ENCODE peak calls at places on chromosomes 11 and 22, in four cellular contexts. H, T, X and E are unnamed samples.

GRCh38 chr11:63766501-63767270 is 1.9 kb downstream of the ZFTA start:
- DNase-seq in T (peak), X (no peak), H (no peak), E (no peak)

GRCh38 chr11:1340111-1340510 is 30.7 kb upstream of the TOLLIP start:
- DNase-seq in X (peak), H (no peak), T (no peak), E (no peak)

GRCh38 chr22:36406721-36407120 is 19.0 kb upstream of the MYH9 start:
- DNase-seq in X (no peak), H (no peak), T (no peak), E (no peak)

GRCh38 chr22:46878549-46878948 is 116.1 kb downstream of the TBC1D22A start:
- DNase-seq in T (no peak), X (no peak), H (no peak), E (no peak)

GRCh38 chr11:75443043-75443442 is 10.0 kb upstream of the KLHL35 start:
- DNase-seq in H (no peak), T (no peak), X (no peak), E (no peak)

GRCh38 chr11:23957309-23957708 is 539.5 kb upstream of the LUZP2 start:
- DNase-seq in T (no peak), X (no peak), H (no peak), E (no peak)

GRCh38 chr11:44309483-44310197 is at the start of gene ALX4:
- DNase-seq in H (no peak), T (no peak), X (peak), E (peak)

GRCh38 chr11:24820541-24820940 is 323.7 kb downstream of the LUZP2 start:
- DNase-seq in X (no peak), T (no peak), H (no peak), E (no peak)

GRCh38 chr22:16774911-16775529 is 50.2 kb downstream of the XKR3 start:
- DNase-seq in H (no peak), X (no peak), T (no peak), E (no peak)

GRCh38 chr22:37633082-37633692 is 6.3 kb upstream of the SH3BP1 start:
- DNase-seq in T (no peak), X (no peak), H (peak), E (no peak)

DNA sequence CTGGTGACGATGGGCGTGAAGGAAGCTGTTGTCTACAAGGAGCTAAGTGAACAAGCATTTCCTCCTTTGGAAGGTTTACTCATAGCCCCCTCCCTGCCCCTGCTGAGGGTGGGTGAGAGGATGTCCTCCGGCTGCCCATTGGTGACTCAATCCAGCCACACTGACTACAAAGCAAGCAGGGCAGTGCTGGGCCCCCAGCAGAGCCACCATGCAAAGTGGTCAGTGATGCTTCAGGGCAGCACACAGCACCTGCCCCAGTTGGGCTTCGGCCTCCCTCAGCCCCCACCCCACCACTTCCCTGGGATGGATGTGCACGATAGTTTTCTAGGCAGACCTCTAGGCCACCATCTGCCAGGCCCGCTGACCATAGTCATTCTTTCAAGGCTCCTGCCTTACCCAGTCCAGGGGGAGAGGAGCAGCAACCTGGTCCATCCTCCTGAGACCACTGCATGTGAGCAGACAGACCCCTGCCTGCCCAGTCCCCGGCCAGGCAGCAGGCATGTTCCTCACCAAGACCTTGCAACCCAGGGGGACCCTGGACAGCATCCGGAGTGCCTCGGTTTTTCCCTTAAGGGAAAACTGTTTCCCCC is 125.1 kb downstream of the BCR start:
- DNase-seq in T (no peak), H (no peak), X (no peak), E (no peak)
- TF ChIP-seq SUZ12 in T (no peak), H (no peak), X (no peak), E (no peak)

GRCh38 chr11:119726150-119726553 is 2.8 kb downstream of the NECTIN1 start:
- DNase-seq in T (no peak), X (peak), H (no peak), E (no peak)

GRCh38 chr11:119728651-119729580 is at the start of gene NECTIN1:
- DNase-seq in H (no peak), X (peak), T (peak), E (peak)

GRCh38 chr11:119728226-119728626 is 774 bp downstream of the NECTIN1 start:
- DNase-seq in H (no peak), T (no peak), X (no peak), E (no peak)

GRCh38 chr11:119726585-119727522 is 2.1 kb downstream of the NECTIN1 start:
- DNase-seq in T (no peak), X (peak), H (no peak), E (peak)

GRCh38 chr11:119727523-119728081 is 1.4 kb downstream of the NECTIN1 start:
- DNase-seq in H (no peak), X (peak), T (no peak), E (no peak)
- H3K9ac ChIP-seq in H (peak), X (no peak), T (peak), E (peak)

GRCh38 chr11:128919192-128919591 is 23.5 kb downstream of the TP53AIP1 start:
- DNase-seq in T (no peak), H (no peak), X (no peak), E (no peak)

GRCh38 chr11:128915148-128915519 is 24.0 kb downstream of the KCNJ5 start:
- DNase-seq in H (no peak), X (no peak), T (no peak), E (no peak)

GRCh38 chr11:128916646-128917045 is 25.5 kb downstream of the KCNJ5 start:
- DNase-seq in T (no peak), H (no peak), X (no peak), E (no peak)

GRCh38 chr11:128916037-128916572 is 24.9 kb downstream of the KCNJ5 start:
- DNase-seq in T (no peak), H (no peak), X (no peak), E (no peak)

GRCh38 chr11:128917144-128917684 is 25.5 kb downstream of the TP53AIP1 start:
- DNase-seq in X (no peak), H (no peak), T (no peak), E (no peak)
- TF ChIP-seq YY1 in X (no peak), H (no peak), T (no peak), E (no peak)

DNA sequence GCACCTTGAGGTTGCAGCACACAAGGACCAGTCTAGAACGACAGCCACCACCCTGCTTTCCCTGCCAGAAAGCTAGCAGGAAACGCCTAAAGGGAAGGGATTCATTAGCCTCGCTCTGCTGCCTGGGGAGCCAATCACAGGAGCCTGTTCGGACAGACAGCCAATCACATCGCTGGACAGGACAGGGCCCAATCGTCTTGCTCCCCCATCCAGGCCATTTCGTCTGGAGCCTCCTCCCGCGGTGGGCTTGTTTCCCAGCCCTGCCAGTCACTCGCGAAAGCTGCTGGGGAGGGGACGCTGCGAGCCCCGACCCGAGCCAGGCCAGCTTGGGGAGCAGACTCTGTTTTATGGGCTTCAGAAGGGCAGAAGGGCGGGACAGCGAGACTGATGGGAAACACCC is 79.8 kb upstream of the NCAM1 start:
- DNase-seq in X (peak), T (no peak), H (no peak), E (no peak)
- TF ChIP-seq SUZ12 in X (no peak), T (no peak), H (no peak), E (no peak)

DNA sequence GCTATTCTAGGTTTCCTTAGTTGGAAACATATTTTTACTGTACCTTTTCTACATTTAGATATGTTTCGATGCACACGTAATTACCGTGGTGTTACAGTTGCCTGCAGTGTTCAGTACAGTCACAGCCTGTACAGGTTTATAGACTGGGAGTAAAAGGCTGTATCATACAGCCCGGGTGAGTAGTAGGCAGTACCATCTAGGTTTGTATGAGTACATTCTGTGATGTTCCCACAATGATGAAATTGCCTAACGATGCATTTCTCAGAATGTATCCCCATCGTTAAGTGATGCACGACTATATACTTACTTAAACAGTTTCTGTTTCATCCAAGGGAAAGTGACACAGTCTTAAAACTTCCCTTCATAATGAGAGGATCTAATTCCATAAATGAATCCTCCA is 13.1 kb upstream of the THY1 start:
- DNase-seq in X (no peak), T (no peak), H (no peak), E (no peak)
- H3K9ac ChIP-seq in X (no peak), T (no peak), H (no peak), E (no peak)

GRCh38 chr11:121717296-121717695 is 264.5 kb upstream of the SORL1-AS1 start:
- DNase-seq in T (no peak), X (no peak), H (no peak), E (no peak)

GRCh38 chr11:121714356-121714755 is 261.6 kb upstream of the SORL1-AS1 start:
- DNase-seq in X (no peak), H (no peak), T (no peak), E (no peak)

GRCh38 chr11:121711900-121712424 is 259.2 kb upstream of the SORL1-AS1 start:
- DNase-seq in X (no peak), H (no peak), T (peak), E (no peak)

GRCh38 chr11:121715395-121715794 is 262.6 kb upstream of the SORL1-AS1 start:
- DNase-seq in H (no peak), X (no peak), T (no peak), E (no peak)

GRCh38 chr11:121716060-121716459 is 263.3 kb upstream of the SORL1-AS1 start:
- DNase-seq in X (no peak), T (no peak), H (no peak), E (no peak)
- TF ChIP-seq YY1 in X (no peak), T (no peak), H (no peak), E (no peak)

GRCh38 chr22:33213383-33214075 is 155.3 kb upstream of the SYN3 start:
- DNase-seq in H (no peak), X (no peak), T (no peak), E (no peak)

GRCh38 chr22:33204408-33204807 is 146.2 kb upstream of the SYN3 start:
- DNase-seq in H (no peak), X (no peak), T (no peak), E (no peak)

DNA sequence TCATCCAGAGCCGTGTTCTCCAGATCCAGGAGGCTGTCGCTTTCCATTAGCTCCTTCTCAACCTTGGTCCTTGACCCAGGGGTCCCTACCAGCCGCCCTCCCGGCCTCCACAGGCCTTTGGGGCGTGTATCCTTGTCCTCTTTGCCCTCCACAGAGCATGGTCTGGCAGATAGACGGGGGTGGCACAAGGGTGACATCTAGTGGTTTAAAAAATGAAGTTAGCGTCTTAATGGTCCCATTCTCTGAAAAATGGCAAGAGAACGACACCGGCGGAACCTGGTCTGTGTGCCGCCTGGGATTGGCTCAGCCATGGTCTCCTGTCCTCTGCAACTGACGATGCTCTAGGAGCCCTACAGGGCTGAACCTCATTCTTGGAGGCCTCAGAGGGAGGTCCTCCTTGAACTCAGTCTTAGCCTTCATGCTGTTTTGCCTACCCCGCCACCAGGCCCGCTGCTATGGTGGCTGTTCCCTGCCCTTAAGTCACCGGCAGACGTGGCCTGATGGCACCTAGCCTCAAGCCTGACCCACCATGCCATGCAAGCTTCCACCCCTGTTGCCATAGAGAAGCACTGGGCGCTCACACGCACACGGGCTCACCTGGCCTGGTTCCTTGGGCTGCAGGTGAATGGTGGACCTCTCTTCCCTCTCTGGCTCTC is 152.1 kb upstream of the SYN3 start:
- DNase-seq in H (no peak), X (peak), T (peak), E (peak)
- TF ChIP-seq SUZ12 in H (no peak), X (no peak), T (no peak), E (no peak)

GRCh38 chr11:29773656-29774264 is 243.1 kb downstream of the KCNA4 start:
- DNase-seq in H (no peak), X (no peak), T (no peak), E (no peak)
- H3K9ac ChIP-seq in H (no peak), X (no peak), T (no peak), E (no peak)

GRCh38 chr11:12184696-12185095 is 74.3 kb downstream of the MICAL2 start:
- DNase-seq in T (no peak), X (no peak), H (no peak), E (no peak)

GRCh38 chr11:12183827-12184620 is 73.6 kb downstream of the MICAL2 start:
- DNase-seq in H (no peak), X (no peak), T (no peak), E (no peak)

GRCh38 chr11:12185106-12185690 is 74.8 kb downstream of the MICAL2 start:
- DNase-seq in X (no peak), H (no peak), T (no peak), E (no peak)

GRCh38 chr11:12180257-12181205 is 70.1 kb downstream of the MICAL2 start:
- DNase-seq in T (no peak), X (no peak), H (no peak), E (no peak)

DNA sequence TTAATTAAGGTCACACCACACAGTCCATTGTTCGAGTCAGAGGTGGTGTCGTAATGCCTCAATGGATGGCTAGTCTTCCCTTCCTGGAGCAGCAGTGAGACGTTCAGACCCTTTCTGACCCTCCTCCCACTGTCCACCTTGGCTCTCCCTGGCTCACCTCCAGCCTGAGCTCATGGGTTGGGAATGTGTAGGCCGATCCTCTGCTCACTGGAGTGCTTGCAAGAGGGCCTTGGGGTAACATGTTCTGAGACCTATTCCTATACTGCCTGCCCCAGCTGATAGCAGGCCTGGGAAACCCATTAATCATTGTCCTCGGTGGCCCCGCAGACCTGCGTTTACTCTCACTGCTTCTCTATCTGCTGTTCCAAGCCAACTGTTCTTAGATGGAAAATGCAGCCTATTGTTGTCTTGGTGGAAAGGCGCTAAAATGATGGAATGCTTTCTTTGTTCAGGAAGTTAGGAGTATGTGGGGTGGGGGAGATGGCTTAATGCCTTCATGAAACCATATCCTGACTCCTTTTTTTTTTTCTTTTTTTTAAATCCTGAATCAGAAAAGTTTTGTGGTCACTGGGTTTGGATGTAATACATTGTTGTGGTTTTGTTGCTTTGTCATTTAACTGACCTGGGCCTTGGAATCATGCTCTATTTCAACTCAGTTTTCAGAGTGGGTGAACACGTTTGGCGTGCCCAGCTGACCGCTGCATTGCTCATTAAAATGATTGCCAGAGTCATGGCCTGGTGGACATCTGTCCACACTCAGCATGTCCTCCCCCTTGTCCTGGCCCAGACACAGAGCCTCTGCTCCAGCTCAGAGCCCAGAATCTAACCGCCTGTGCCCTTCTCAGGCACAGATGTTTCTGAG is 72.5 kb downstream of the MICAL2 start:
- DNase-seq in X (no peak), H (no peak), T (peak), E (no peak)
- TF ChIP-seq YY1 in X (no peak), H (no peak), T (no peak), E (no peak)

DNA sequence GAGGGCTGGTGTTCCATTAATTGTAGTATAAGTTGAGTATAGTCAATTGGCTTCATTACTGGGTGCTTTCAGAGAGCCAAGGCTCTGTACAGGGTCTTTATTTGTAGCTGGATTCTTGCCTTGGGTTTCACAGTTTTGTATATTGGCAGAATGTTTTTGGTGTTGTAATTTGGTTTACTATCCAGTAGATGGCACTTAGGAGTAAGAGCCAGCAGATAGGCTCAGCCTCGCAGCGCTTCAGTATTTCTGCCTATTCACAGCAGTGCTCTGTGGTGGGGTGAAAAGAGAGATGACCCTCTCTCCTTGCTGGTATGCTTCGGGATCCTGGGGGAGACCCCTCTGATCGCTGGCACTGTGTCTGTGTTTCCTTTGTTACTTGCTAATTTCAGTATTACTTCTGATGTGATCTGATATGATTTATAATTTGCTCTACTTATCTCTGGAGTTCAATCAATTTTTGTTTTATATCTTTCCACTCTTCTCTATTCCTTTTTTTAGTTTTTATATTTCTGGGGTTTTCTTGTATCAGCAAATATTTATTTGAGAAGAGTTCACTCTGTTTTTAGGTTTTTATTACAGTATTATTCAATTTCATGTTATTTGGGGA is 52.2 kb downstream of the ANO5 start:
- DNase-seq in T (peak), X (no peak), H (no peak), E (peak)
- TF ChIP-seq SUZ12 in T (no peak), X (no peak), H (no peak), E (no peak)